ENCODE peak calls at places on chromosomes 16 and 17, in four cellular contexts. E is NCI-H526 treated with DMSO at 0.1 percent for 48 hours, R is NCI-H1417, B is A172. D is an unnamed sample.

GRCh38 chr17:3528604-3529511 is 28.8 kb downstream of the TRPV3 start:
- DNase-seq in E (no peak), R (peak), B (peak), D (no peak)

GRCh38 chr16:69725480-69726312 is 664 bp downstream of the NQO1 start:
- DNase-seq in E (no peak), R (peak), B (peak), D (no peak)

GRCh38 chr17:49204521-49204920 is 5.9 kb downstream of the GNGT2 start:
- DNase-seq in E (no peak), R (no peak), B (no peak), D (no peak)

GRCh38 chr17:10772425-10773380 is 31.2 kb downstream of the TMEM238L start:
- DNase-seq in E (peak), R (no peak), B (no peak), D (no peak)

GRCh38 chr17:45808845-45809244 is 24.7 kb downstream of the CRHR1 start:
- DNase-seq in E (no peak), R (no peak), B (no peak), D (no peak)

GRCh38 chr17:76696763-76697701 is 13.7 kb downstream of the MXRA7 start:
- DNase-seq in E (no peak), R (no peak), B (no peak), D (no peak)

GRCh38 chr17:924711-925480 is 54.7 kb downstream of the NXN start:
- DNase-seq in E (no peak), R (no peak), B (no peak), D (no peak)

GRCh38 chr17:2071024-2071385 is 16.1 kb downstream of the HIC1 start:
- DNase-seq in E (no peak), R (no peak), B (no peak), D (no peak)

GRCh38 chr17:16935786-16936185 is 36.1 kb downstream of the TNFRSF13B start:
- DNase-seq in E (no peak), R (no peak), B (no peak), D (no peak)

GRCh38 chr16:85894266-85894665 is 4.7 kb upstream of the IRF8 start:
- DNase-seq in E (no peak), R (no peak), B (no peak), D (no peak)

GRCh38 chr16:525520-526180 is 1.9 kb upstream of the CAPN15 start:
- DNase-seq in E (no peak), R (peak), B (peak), D (no peak)

GRCh38 chr17:56452469-56452868 is 141.0 kb upstream of the NOG start:
- DNase-seq in E (no peak), R (no peak), B (no peak), D (no peak)